ENCODE peak calls at places on chromosomes 3 and 15, in four cellular contexts. I, A, B and R are unnamed samples.

GRCh38 chr3:182238141-182238540 is 526.4 kb downstream of the SOX2 start:
- DNase-seq in A (peak), I (no peak), B (no peak), R (no peak)

GRCh38 chr3:150055332-150055731 is 84.6 kb upstream of the PFN2 start:
- DNase-seq in I (no peak), A (no peak), B (no peak), R (no peak)

GRCh38 chr3:35184775-35185174 is 454.6 kb upstream of the ARPP21 start:
- DNase-seq in B (no peak), I (no peak), A (no peak), R (no peak)

GRCh38 chr3:129001101-129001816 is at the start of gene EFCC1:
- DNase-seq in B (no peak), I (no peak), A (no peak), R (peak)

GRCh38 chr3:34837848-34838741 is 801.2 kb upstream of the ARPP21 start:
- DNase-seq in A (no peak), B (no peak), I (no peak), R (no peak)

GRCh38 chr3:169574531-169574930 is 89.0 kb downstream of the MECOM start:
- DNase-seq in B (no peak), A (no peak), I (no peak), R (no peak)

GRCh38 chr3:15467227-15468181 is 40.1 kb downstream of the EAF1 start:
- DNase-seq in I (no peak), B (no peak), A (no peak), R (no peak)

GRCh38 chr3:186452517-186452916 is 90.5 kb upstream of the DGKG start:
- DNase-seq in I (peak), B (no peak), A (no peak), R (peak)

GRCh38 chr3:189921770-189922169 is 198.9 kb downstream of the P3H2 start:
- DNase-seq in A (no peak), B (no peak), I (no peak), R (no peak)

GRCh38 chr3:177463863-177464262 is 266.6 kb upstream of the TBL1XR1 start:
- DNase-seq in I (peak), B (no peak), A (no peak), R (peak)

GRCh38 chr3:33144433-33144832 is 30.6 kb downstream of the CRTAP start:
- DNase-seq in B (no peak), I (no peak), A (no peak), R (no peak)

GRCh38 chr3:128004661-128005060 is 47.6 kb upstream of the SEC61A1 start:
- DNase-seq in B (no peak), A (no peak), I (no peak), R (no peak)

GRCh38 chr15:85615930-85616329 is 178.8 kb downstream of the KLHL25 start:
- DNase-seq in B (no peak), I (peak), A (peak), R (peak)

GRCh38 chr3:178260887-178261286 is 275.3 kb upstream of the KCNMB2 start:
- DNase-seq in A (no peak), I (no peak), B (no peak), R (no peak)

GRCh38 chr3:113002033-113002432 is 11.2 kb downstream of the GTPBP8 start:
- DNase-seq in B (no peak), I (no peak), A (no peak), R (no peak)

GRCh38 chr15:42929449-42929848 is 8.9 kb upstream of the TTBK2 start:
- DNase-seq in I (peak), A (no peak), B (no peak), R (no peak)

GRCh38 chr15:85588657-85589056 is 206.1 kb downstream of the KLHL25 start:
- DNase-seq in B (no peak), A (no peak), I (peak), R (peak)

GRCh38 chr15:89472785-89473256 is 23.6 kb downstream of the RHCG start:
- DNase-seq in A (no peak), B (no peak), I (peak), R (peak)

GRCh38 chr3:110237091-110237615 is 834.5 kb upstream of the NECTIN3 start:
- DNase-seq in I (no peak), A (no peak), B (no peak), R (no peak)

GRCh38 chr3:52827441-52827840 is 3.0 kb downstream of the ITIH4 start:
- DNase-seq in A (no peak), I (peak), B (no peak), R (peak)

GRCh38 chr3:23075478-23075877 is 127.6 kb upstream of the UBE2E2 start:
- DNase-seq in B (no peak), I (peak), A (no peak), R (peak)

GRCh38 chr3:158430968-158431367 is 140.0 kb upstream of the MLF1 start:
- DNase-seq in A (no peak), B (no peak), I (peak), R (no peak)

GRCh38 chr3:128242818-128243601 is 89.7 kb downstream of the EEFSEC start:
- DNase-seq in B (no peak), I (peak), A (no peak), R (no peak)

GRCh38 chr3:153503873-153504272 is 341.8 kb downstream of the RAP2B start:
- DNase-seq in B (no peak), I (no peak), A (no peak), R (no peak)